ENCODE peak calls at places on chromosome 11, in ten cellular contexts. R is fibroblast of lung, T is astrocyte of the spinal cord, B is neural progenitor cell, P is HL-60, G is IMR-90, X is Caco-2, K is glutamatergic neuron, W is neural crest cell, Y is foreskin fibroblast. S is an unnamed sample.

GRCh38 chr11:88421530-88421929 is 84.0 kb upstream of the CTSC start:
- DNase-seq in R (no peak), T (no peak), B (peak), P (peak), G (peak), X (no peak), K (no peak), W (no peak), Y (no peak), S (peak)

GRCh38 chr11:36375348-36376314 is 79.5 kb downstream of the PRR5L start:
- DNase-seq in R (no peak), T (peak), B (peak), P (no peak), G (no peak), X (no peak), K (no peak), W (no peak), Y (no peak), S (no peak)

GRCh38 chr11:126482586-126483108 is 127.2 kb downstream of the ST3GAL4 start:
- DNase-seq in R (no peak), T (no peak), B (no peak), P (no peak), G (peak), X (no peak), K (no peak), W (no peak), Y (no peak), S (no peak)

GRCh38 chr11:726278-726915 is 20.4 kb downstream of the EPS8L2 start:
- DNase-seq in R (no peak), T (peak), B (peak), P (peak), G (peak), X (no peak), K (no peak), W (no peak), Y (no peak), S (no peak)

GRCh38 chr11:47510231-47510630 is 42.7 kb downstream of the CELF1 start:
- DNase-seq in R (no peak), T (no peak), B (no peak), P (no peak), G (peak), X (no peak), K (no peak), W (no peak), Y (peak), S (no peak)

GRCh38 chr11:95877288-95877687 is 46.6 kb downstream of the MTMR2 start:
- DNase-seq in R (peak), T (peak), B (no peak), P (no peak), G (peak), X (no peak), K (no peak), W (no peak), Y (peak), S (no peak)

GRCh38 chr11:63248966-63249365 is 5.6 kb upstream of the SLC22A25 start:
- DNase-seq in R (no peak), T (no peak), B (no peak), P (no peak), G (no peak), X (no peak), K (no peak), W (no peak), Y (no peak), S (no peak)

GRCh38 chr11:112881461-112881860 is 79.8 kb upstream of the NCAM1 start:
- DNase-seq in R (peak), T (peak), B (peak), P (no peak), G (no peak), X (peak), K (peak), W (peak), Y (no peak), S (no peak)

GRCh38 chr11:22879615-22880014 is 19.3 kb upstream of the CCDC179 start:
- DNase-seq in R (no peak), T (peak), B (no peak), P (no peak), G (peak), X (no peak), K (no peak), W (no peak), Y (no peak), S (no peak)

GRCh38 chr11:10990160-10990559 is 132.3 kb upstream of the ZBED5 start:
- DNase-seq in R (no peak), T (no peak), B (no peak), P (no peak), G (no peak), X (no peak), K (no peak), W (no peak), Y (no peak), S (no peak)

GRCh38 chr11:126408901-126409670 is 53.6 kb downstream of the ST3GAL4 start:
- DNase-seq in R (no peak), T (no peak), B (no peak), P (no peak), G (no peak), X (no peak), K (no peak), W (no peak), Y (no peak), S (no peak)

GRCh38 chr11:1639102-1639620 is 9.6 kb downstream of the KRTAP5-5 start:
- DNase-seq in R (no peak), T (no peak), B (no peak), P (no peak), G (no peak), X (peak), K (no peak), W (no peak), Y (no peak), S (no peak)

GRCh38 chr11:15839061-15839460 is 517.3 kb downstream of the SOX6 start:
- DNase-seq in R (no peak), T (no peak), B (no peak), P (no peak), G (no peak), X (no peak), K (no peak), W (no peak), Y (no peak), S (no peak)

GRCh38 chr11:4699697-4700435 is 2.2 kb upstream of the OR51E2 start:
- DNase-seq in R (no peak), T (no peak), B (no peak), P (no peak), G (no peak), X (no peak), K (no peak), W (no peak), Y (no peak), S (peak)

GRCh38 chr11:86706341-86707131 is 34.1 kb upstream of the ME3 start:
- DNase-seq in R (no peak), T (no peak), B (no peak), P (no peak), G (no peak), X (peak), K (no peak), W (no peak), Y (no peak), S (no peak)

GRCh38 chr11:16603245-16603644 is 135.2 kb upstream of the C11orf58 start:
- DNase-seq in R (no peak), T (no peak), B (peak), P (no peak), G (no peak), X (no peak), K (no peak), W (no peak), Y (no peak), S (no peak)

GRCh38 chr11:134741453-134742227 is 329.6 kb upstream of the B3GAT1 start:
- DNase-seq in R (peak), T (peak), B (no peak), P (no peak), G (peak), X (peak), K (no peak), W (no peak), Y (no peak), S (no peak)

GRCh38 chr11:128936546-128937275 is 6.0 kb downstream of the TP53AIP1 start:
- DNase-seq in R (no peak), T (peak), B (peak), P (no peak), G (no peak), X (no peak), K (no peak), W (no peak), Y (no peak), S (no peak)
- TF ChIP-seq CTCF in R (no peak), T (no peak), B (no peak), P (no peak), G (no peak), X (no peak), K (no peak), W (no peak), Y (no peak), S (no peak)

GRCh38 chr11:70466596-70466995 is 68.3 kb downstream of the CTTN start:
- DNase-seq in R (no peak), T (no peak), B (no peak), P (no peak), G (no peak), X (no peak), K (no peak), W (no peak), Y (no peak), S (no peak)
- TF ChIP-seq CTCF in R (no peak), T (no peak), B (no peak), P (no peak), G (no peak), X (no peak), K (no peak), W (no peak), Y (no peak), S (no peak)

GRCh38 chr11:13382751-13383150 is 80.3 kb downstream of the BTBD10 start:
- DNase-seq in R (no peak), T (no peak), B (no peak), P (no peak), G (no peak), X (no peak), K (no peak), W (no peak), Y (no peak), S (no peak)

GRCh38 chr11:13391217-13391616 is 71.8 kb downstream of the BTBD10 start:
- DNase-seq in R (no peak), T (no peak), B (no peak), P (no peak), G (no peak), X (no peak), K (no peak), W (no peak), Y (no peak), S (no peak)

GRCh38 chr11:13386567-13386966 is 76.5 kb downstream of the BTBD10 start:
- DNase-seq in R (no peak), T (no peak), B (no peak), P (no peak), G (no peak), X (no peak), K (no peak), W (no peak), Y (no peak), S (no peak)

GRCh38 chr11:13384837-13385417 is 78.1 kb downstream of the BTBD10 start:
- DNase-seq in R (peak), T (peak), B (peak), P (no peak), G (peak), X (no peak), K (no peak), W (peak), Y (peak), S (peak)

GRCh38 chr11:13388741-13389140 is 74.3 kb downstream of the BTBD10 start:
- DNase-seq in R (no peak), T (no peak), B (no peak), P (no peak), G (no peak), X (no peak), K (no peak), W (no peak), Y (peak), S (no peak)
- TF ChIP-seq CTCF in R (no peak), T (no peak), B (no peak), P (no peak), G (no peak), X (no peak), K (no peak), W (no peak), Y (no peak), S (no peak)

DNA sequence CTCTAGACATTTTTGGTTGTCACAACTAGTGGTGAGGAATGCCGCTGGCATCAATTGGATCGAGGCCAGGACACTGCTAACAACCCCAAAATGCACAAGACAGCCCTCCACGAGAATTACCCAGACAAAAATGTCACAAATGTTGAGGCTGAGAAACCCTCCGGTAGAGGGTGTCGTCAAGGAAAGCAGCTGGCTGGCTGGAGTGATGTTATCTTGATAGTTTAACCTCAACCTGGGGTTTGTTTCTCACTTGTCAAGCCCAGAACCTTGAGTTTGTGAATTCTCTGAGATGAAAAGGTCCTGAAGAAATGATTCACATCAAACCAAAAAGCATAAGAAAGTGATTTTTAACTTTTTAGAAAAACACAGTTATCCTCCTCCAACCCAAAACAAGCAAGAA is 21.1 kb upstream of the TMPRSS13 start:
- DNase-seq in R (no peak), T (no peak), B (no peak), P (no peak), G (no peak), X (no peak), K (no peak), W (no peak), Y (no peak), S (no peak)
- TF ChIP-seq CTCF in R (no peak), T (peak), B (no peak), P (no peak), G (no peak), X (peak), K (no peak), W (peak), Y (no peak), S (peak)